ENCODE peak calls at places on chromosomes 5 and 9, in five cellular contexts. S is neural progenitor cell, I is H1, K is GM23248, H is trophoblast cell. A is an unnamed sample.
A peak's percentile ranks its signal among the peaks of the same experiment; 100 is the strongest.

GRCh38 chr9:2288309-2288708 is 273.2 kb downstream of the SMARCA2 start:
- DNase-seq in S (no peak), H (no peak), K (no peak), I (no peak), A (no peak)

GRCh38 chr5:128669803-128670202 is 131.8 kb upstream of the FBN2 start:
- DNase-seq in S (no peak), H (no peak), K (no peak), I (no peak), A (no peak)

GRCh38 chr9:8156336-8156735 is 356.8 kb upstream of the DMAC1 start:
- DNase-seq in H (no peak), S (no peak), I (no peak), K (no peak), A (no peak)

GRCh38 chr9:111158375-111158774 is 120.1 kb upstream of the LPAR1 start:
- DNase-seq in K (peak; percentile 74), H (no peak), I (no peak), S (no peak), A (no peak)

GRCh38 chr5:132375957-132376356 is 6.4 kb downstream of the SLC22A5 start:
- DNase-seq in H (no peak), S (no peak), I (no peak), K (no peak), A (no peak)

GRCh38 chr9:130862747-130863146 is 27.7 kb downstream of the ABL1 start:
- DNase-seq in I (no peak), K (no peak), S (no peak), H (no peak), A (no peak)

GRCh38 chr5:88474574-88474973 is 205.9 kb upstream of the TMEM161B start:
- DNase-seq in I (no peak), H (peak; percentile 23), S (no peak), K (no peak), A (no peak)

GRCh38 chr5:96024683-96025475 is 63.2 kb upstream of the ELL2 start:
- DNase-seq in K (no peak), H (no peak), I (no peak), S (no peak), A (no peak)

GRCh38 chr5:141889282-141889871 is 11.2 kb upstream of the PCDH1 start:
- DNase-seq in H (no peak), S (no peak), I (no peak), K (peak; percentile 60), A (peak; percentile 43)

GRCh38 chr9:108776920-108777650 is 78.7 kb downstream of the ACTL7B start:
- DNase-seq in K (peak; percentile 13), I (no peak), H (no peak), S (no peak), A (no peak)

GRCh38 chr5:87308024-87308423 is 40.3 kb downstream of the RASA1 start:
- DNase-seq in K (no peak), H (no peak), I (no peak), S (no peak), A (peak; percentile 12)

GRCh38 chr5:3297852-3298251 is 297.8 kb upstream of the IRX1 start:
- DNase-seq in I (no peak), S (no peak), K (no peak), H (no peak), A (no peak)

GRCh38 chr5:174315871-174316270 is 270.4 kb downstream of the NSG2 start:
- DNase-seq in I (no peak), K (no peak), S (no peak), H (no peak), A (no peak)

GRCh38 chr9:21872696-21873095 is 70.3 kb downstream of the MTAP start:
- DNase-seq in I (no peak), S (no peak), H (no peak), K (no peak), A (no peak)

GRCh38 chr9:76534031-76534430 is 75.0 kb downstream of the GCNT1 start:
- DNase-seq in H (no peak), S (no peak), K (peak; percentile 37), I (no peak), A (no peak)

GRCh38 chr9:97906236-97906831 is 16.0 kb downstream of the TRMO start:
- DNase-seq in I (no peak), K (peak; percentile 69), S (no peak), H (peak; percentile 23), A (no peak)

GRCh38 chr9:6764570-6765334 is 7.0 kb downstream of the KDM4C start:
- DNase-seq in K (peak; percentile 29), I (no peak), S (no peak), H (peak; percentile 32), A (no peak)

GRCh38 chr5:77171141-77171910 is 39.2 kb upstream of the PDE8B start:
- DNase-seq in I (no peak), S (no peak), K (no peak), H (no peak), A (no peak)

GRCh38 chr5:55497712-55498111 is 37.1 kb downstream of the PLPP1 start:
- DNase-seq in I (no peak), K (no peak), H (no peak), S (no peak), A (no peak)

GRCh38 chr9:97501972-97502221 is 431 bp downstream of the TMOD1 start:
- DNase-seq in S (peak; percentile 60), I (no peak), H (no peak), K (no peak), A (no peak)

GRCh38 chr5:172446336-172447051 is 7.8 kb downstream of the SH3PXD2B start:
- DNase-seq in K (peak; percentile 18), H (no peak), S (no peak), I (no peak), A (no peak)

GRCh38 chr5:173884402-173885053 is 3.6 kb upstream of the CPEB4 start:
- DNase-seq in K (no peak), S (no peak), I (no peak), H (peak; percentile 25), A (peak; percentile 52)

DNA sequence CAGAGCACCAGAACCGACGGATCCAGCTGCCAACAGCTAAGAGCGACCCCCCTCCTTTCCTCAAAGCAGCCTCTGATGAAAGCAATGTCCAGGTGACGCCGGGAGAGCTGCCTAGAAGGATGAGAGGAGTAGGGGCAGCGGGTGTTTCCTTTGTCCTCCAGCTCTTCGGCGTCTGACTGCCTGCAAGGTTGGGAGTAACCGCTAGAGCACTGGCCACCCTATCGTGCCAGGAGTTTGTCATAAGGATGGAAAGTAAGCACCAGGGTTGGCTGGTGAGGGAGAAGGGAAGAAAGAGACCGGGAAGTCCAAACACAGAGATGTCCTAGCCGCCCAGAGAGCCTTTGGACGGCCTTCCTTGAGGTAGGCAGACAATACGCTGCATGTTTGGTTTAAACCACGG is 10.8 kb downstream of the MRPL36 start:
- DNase-seq in I (no peak), S (peak; percentile 25), K (peak; percentile 13), H (no peak), A (no peak)
- H3K27ac ChIP-seq in I (no peak overlapping the region), S (no peak overlapping the region), K (no peak overlapping the region), H (no peak overlapping the region), A (no peak overlapping the region)

GRCh38 chr5:83721878-83722779 is 1.5 kb upstream of the HAPLN1 start:
- DNase-seq in H (peak; percentile 47), S (peak; percentile 92), K (peak; percentile 87), I (peak; percentile 53), A (no peak)

GRCh38 chr5:83724915-83725314 is 4.3 kb upstream of the HAPLN1 start:
- DNase-seq in I (no peak), K (no peak), H (peak; percentile 46), S (no peak), A (no peak)

GRCh38 chr5:83720805-83721431 is at the start of gene HAPLN1:
- DNase-seq in S (peak; percentile 54), H (no peak), K (peak; percentile 41), I (no peak), A (no peak)

GRCh38 chr5:83726912-83727311 is 6.3 kb upstream of the HAPLN1 start:
- DNase-seq in H (no peak), I (no peak), S (no peak), K (no peak), A (no peak)

DNA sequence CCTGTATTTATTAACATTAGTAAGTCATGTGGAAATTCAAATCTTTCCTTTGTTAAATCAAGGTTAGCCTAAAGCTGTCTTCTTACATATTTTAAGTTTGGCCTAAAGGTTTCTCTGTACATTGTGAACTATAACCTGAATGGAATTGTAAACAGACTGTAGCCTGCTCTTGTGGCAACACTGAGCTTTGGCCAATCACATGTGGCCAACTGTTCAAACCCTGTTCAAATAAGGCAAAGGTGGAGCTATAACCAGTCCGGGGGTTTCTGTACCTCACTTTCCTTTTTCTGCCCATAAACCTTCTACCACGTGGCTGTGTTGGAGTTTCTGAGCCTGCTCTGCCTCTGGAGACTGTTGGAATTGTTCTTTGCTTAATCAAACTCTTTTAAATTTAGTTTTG is 3.3 kb upstream of the HAPLN1 start:
- DNase-seq in S (no peak), H (no peak), I (no peak), K (no peak), A (no peak)
- H2AFZ ChIP-seq in S (no peak overlapping the region), H (no peak overlapping the region), I (peak overlapping the region; percentile 94), K (peak overlapping the region; percentile 55), A (no peak overlapping the region)

DNA sequence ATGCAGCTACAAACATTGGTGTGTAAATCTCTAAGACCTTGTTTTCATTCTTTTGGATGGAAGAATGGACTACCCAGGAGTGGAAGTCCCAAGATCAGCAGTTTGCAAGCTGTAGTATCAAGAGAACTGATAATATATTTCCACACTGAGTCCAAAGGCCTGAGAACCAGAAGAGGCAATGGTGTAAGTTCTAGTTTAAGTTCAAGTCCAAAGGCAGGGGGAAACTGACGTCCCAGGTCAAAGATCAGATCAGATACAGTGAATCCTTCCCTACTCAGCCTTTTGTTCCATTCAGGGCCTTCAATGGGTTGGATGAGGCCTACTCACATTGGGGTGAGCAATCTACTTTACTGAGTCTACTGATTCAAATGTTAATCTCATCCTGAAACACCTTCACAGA is 80.3 kb upstream of the ERBIN start:
- DNase-seq in S (no peak), I (no peak), H (no peak), K (no peak), A (no peak)
- H3K4me1 ChIP-seq in S (peaks cover 3% of the 10 kb centered on the region), I (no peaks in the 10 kb centered on the region), H (no peaks in the 10 kb centered on the region), K (no peaks in the 10 kb centered on the region), A (no peaks in the 10 kb centered on the region)

DNA sequence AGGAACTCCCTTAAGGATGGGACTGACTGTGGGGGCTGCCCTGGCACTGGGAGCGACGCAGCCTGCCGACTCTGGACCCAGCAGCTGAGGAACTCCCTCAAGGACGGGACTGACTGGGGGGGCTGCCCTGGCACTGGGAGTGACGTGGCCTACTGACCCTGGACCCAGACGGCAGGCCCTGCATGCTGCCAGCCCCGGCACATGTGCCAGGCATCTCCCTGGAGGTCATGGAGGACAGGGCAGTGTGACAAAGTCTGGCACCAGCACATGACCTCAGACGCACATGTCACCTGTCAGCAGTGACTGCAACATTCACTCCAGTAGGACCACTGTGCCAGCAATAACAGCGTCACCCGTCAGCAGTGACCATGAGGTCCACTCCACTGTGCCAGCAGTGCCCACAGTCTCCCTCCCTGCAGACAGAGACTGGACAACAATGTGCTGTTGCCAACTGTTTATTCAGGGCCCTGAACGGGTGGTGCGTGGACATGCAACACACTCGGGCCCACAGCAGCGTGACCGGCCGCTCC is 4.5 kb downstream of the FBXW5 start:
- DNase-seq in S (no peak), I (no peak), H (no peak), K (no peak), A (no peak)
- H3K27ac ChIP-seq in S (no peak overlapping the region), I (no peak overlapping the region), H (no peak overlapping the region), K (no peak overlapping the region), A (no peak overlapping the region)

GRCh38 chr9:75089369-75089766 is 1.1 kb downstream of the OSTF1 start:
- DNase-seq in S (no peak), K (no peak), H (no peak), I (no peak), A (no peak)
- H2AFZ ChIP-seq in S (no peak overlapping the region), K (peak overlapping the region; percentile 92), H (no peak overlapping the region), I (peak overlapping the region; percentile 1), A (peak overlapping the region; percentile 62)